ENCODE peak calls at places on chromosome 4, in four cellular contexts. One of them, this sample, is unnamed.

GRCh38 chr4:24798036-24798610 is 2.8 kb downstream of the SOD3 start:
- DNase-seq in choroid plexus epithelial cell: no peak
- DNase-seq in AG04450: no peak
- DNase-seq in cardiac fibroblast: no peak
- DNase-seq in this sample: no peak

GRCh38 chr4:168335621-168336020 is 17.1 kb upstream of the DDX60 start:
- DNase-seq in choroid plexus epithelial cell: peak
- DNase-seq in AG04450: peak
- DNase-seq in cardiac fibroblast: no peak
- DNase-seq in this sample: no peak

GRCh38 chr4:40228497-40229365 is 31.9 kb downstream of the RHOH start:
- DNase-seq in choroid plexus epithelial cell: peak
- DNase-seq in AG04450: no peak
- DNase-seq in cardiac fibroblast: no peak
- DNase-seq in this sample: peak

GRCh38 chr4:140158234-140159030 is 4.4 kb upstream of the MAML3 start:
- DNase-seq in choroid plexus epithelial cell: peak
- DNase-seq in AG04450: no peak
- DNase-seq in cardiac fibroblast: peak
- DNase-seq in this sample: peak

GRCh38 chr4:48152259-48152658 is 18.2 kb upstream of the TXK start:
- DNase-seq in choroid plexus epithelial cell: no peak
- DNase-seq in AG04450: no peak
- DNase-seq in cardiac fibroblast: no peak
- DNase-seq in this sample: no peak

GRCh38 chr4:146159384-146160058 is 16.0 kb upstream of the LSM6 start:
- DNase-seq in choroid plexus epithelial cell: no peak
- DNase-seq in AG04450: no peak
- DNase-seq in cardiac fibroblast: no peak
- DNase-seq in this sample: no peak

GRCh38 chr4:153222790-153223417 is 18.7 kb downstream of the TRIM2 start:
- DNase-seq in choroid plexus epithelial cell: peak
- DNase-seq in AG04450: no peak
- DNase-seq in cardiac fibroblast: peak
- DNase-seq in this sample: peak

GRCh38 chr4:101025755-101026154 is 321.6 kb downstream of the PPP3CA start:
- DNase-seq in choroid plexus epithelial cell: no peak
- DNase-seq in AG04450: no peak
- DNase-seq in cardiac fibroblast: no peak
- DNase-seq in this sample: no peak

GRCh38 chr4:36081185-36081584 is 163.1 kb downstream of the ARAP2 start:
- DNase-seq in choroid plexus epithelial cell: no peak
- DNase-seq in AG04450: no peak
- DNase-seq in cardiac fibroblast: no peak
- DNase-seq in this sample: no peak

DNA sequence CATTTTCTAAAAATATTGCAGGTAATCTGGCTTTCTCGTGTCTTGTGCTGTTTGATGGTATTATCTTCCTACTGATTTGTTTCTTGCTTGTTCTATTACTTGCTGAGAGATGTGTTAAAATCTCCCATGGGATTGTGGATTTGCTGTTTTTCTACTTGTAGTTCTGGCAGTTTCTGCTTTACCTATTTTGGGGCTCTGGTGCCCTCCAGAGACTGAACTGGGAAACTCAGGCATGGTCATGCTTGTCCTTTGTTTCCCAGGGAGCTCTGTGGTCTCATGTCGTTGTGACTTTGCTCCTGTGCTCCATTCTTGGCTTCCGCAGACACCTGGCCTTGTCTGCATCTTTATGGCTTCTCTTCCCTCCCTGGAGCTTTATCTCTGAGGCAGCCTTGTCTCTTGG is 39.5 kb downstream of the NSD2 start:
- DNase-seq in choroid plexus epithelial cell: peak
- DNase-seq in AG04450: peak
- DNase-seq in cardiac fibroblast: peak
- DNase-seq in this sample: peak
- TF ChIP-seq CTCF in choroid plexus epithelial cell: peak
- TF ChIP-seq CTCF in AG04450: peak
- TF ChIP-seq CTCF in cardiac fibroblast: peak
- TF ChIP-seq CTCF in this sample: peak

DNA sequence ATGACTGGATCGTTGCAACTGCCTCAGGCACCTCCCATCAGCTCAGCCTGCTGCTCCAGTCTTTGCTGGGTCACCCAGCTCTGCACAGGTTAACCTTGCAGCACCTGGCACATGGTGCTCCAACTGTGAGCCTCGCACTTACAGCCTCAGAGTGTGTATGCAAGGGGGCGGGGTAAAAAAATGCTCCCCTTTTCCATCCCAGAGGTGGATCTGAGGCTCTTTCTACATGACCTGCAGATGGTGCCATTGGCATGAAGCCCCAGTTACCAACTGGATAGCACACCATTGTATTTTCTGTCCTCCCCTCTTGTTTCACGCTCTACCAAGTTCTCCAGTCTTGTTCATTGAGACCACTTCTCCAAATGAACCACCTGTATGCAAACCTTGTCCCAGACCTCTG is 46.2 kb upstream of the TRPC3 start:
- DNase-seq in choroid plexus epithelial cell: peak
- DNase-seq in AG04450: no peak
- DNase-seq in cardiac fibroblast: no peak
- DNase-seq in this sample: peak
- TF ChIP-seq CTCF in choroid plexus epithelial cell: no peak
- TF ChIP-seq CTCF in AG04450: peak
- TF ChIP-seq CTCF in cardiac fibroblast: no peak
- TF ChIP-seq CTCF in this sample: no peak

GRCh38 chr4:26084414-26084813 is 170.4 kb downstream of the SMIM20 start:
- DNase-seq in choroid plexus epithelial cell: no peak
- DNase-seq in AG04450: no peak
- DNase-seq in cardiac fibroblast: no peak
- DNase-seq in this sample: peak
- TF ChIP-seq CTCF in choroid plexus epithelial cell: peak
- TF ChIP-seq CTCF in AG04450: peak
- TF ChIP-seq CTCF in cardiac fibroblast: no peak
- TF ChIP-seq CTCF in this sample: no peak

GRCh38 chr4:2009651-2010233 is 968 bp upstream of the NELFA start:
- DNase-seq in choroid plexus epithelial cell: peak
- DNase-seq in AG04450: no peak
- DNase-seq in cardiac fibroblast: peak
- DNase-seq in this sample: peak
- TF ChIP-seq CTCF in choroid plexus epithelial cell: peak
- TF ChIP-seq CTCF in AG04450: peak
- TF ChIP-seq CTCF in cardiac fibroblast: peak
- TF ChIP-seq CTCF in this sample: peak

This sample was measured in MCF 10A.